ENCODE peak calls at places on chromosomes 12 and 14, in seven cellular contexts. One of them, this sample, is unnamed.
A peak's percentile ranks its signal among the peaks of the same experiment; 100 is the strongest.

GRCh38 chr12:53180931-53181645 is 363 bp upstream of the CSAD start:
- DNase-seq in foreskin fibroblast: peak; percentile 91
- DNase-seq in head of caudate nucleus: peak; percentile 84
- DNase-seq in adipocyte: peak; percentile 87
- DNase-seq in GM23248: peak; percentile 85
- DNase-seq in T-helper 17 cell: peak; percentile 59
- DNase-seq in GM04503: no peak
- DNase-seq in this sample: peak; percentile 32

GRCh38 chr12:54413284-54414190 is 5.5 kb downstream of the ITGA5 start:
- DNase-seq in foreskin fibroblast: no peak
- DNase-seq in head of caudate nucleus: no peak
- DNase-seq in adipocyte: no peak
- DNase-seq in GM23248: peak; percentile 69
- DNase-seq in T-helper 17 cell: peak; percentile 65
- DNase-seq in GM04503: peak; percentile 46
- DNase-seq in this sample: no peak

GRCh38 chr12:55743131-55743921 is 404 bp downstream of the GDF11 start:
- DNase-seq in foreskin fibroblast: peak; percentile 86
- DNase-seq in head of caudate nucleus: peak; percentile 37
- DNase-seq in adipocyte: peak; percentile 82
- DNase-seq in GM23248: peak; percentile 87
- DNase-seq in T-helper 17 cell: peak; percentile 34
- DNase-seq in GM04503: no peak
- DNase-seq in this sample: no peak

GRCh38 chr14:91249841-91250616 is 5.5 kb upstream of the GPR68 start:
- DNase-seq in foreskin fibroblast: no peak
- DNase-seq in head of caudate nucleus: no peak
- DNase-seq in adipocyte: no peak
- DNase-seq in GM23248: peak; percentile 38
- DNase-seq in T-helper 17 cell: no peak
- DNase-seq in GM04503: no peak
- DNase-seq in this sample: no peak

GRCh38 chr14:77219591-77219990 is 38.0 kb downstream of the TMEM63C start:
- DNase-seq in foreskin fibroblast: no peak
- DNase-seq in head of caudate nucleus: no peak
- DNase-seq in adipocyte: no peak
- DNase-seq in GM23248: no peak
- DNase-seq in T-helper 17 cell: no peak
- DNase-seq in GM04503: no peak
- DNase-seq in this sample: no peak

GRCh38 chr12:63822352-63822751 is 22.1 kb upstream of the SRGAP1 start:
- DNase-seq in foreskin fibroblast: no peak
- DNase-seq in head of caudate nucleus: no peak
- DNase-seq in adipocyte: no peak
- DNase-seq in GM23248: peak; percentile 36
- DNase-seq in T-helper 17 cell: no peak
- DNase-seq in GM04503: no peak
- DNase-seq in this sample: no peak

GRCh38 chr12:60393093-60393492 is 797.3 kb downstream of the SLC16A7 start:
- DNase-seq in foreskin fibroblast: no peak
- DNase-seq in head of caudate nucleus: no peak
- DNase-seq in adipocyte: no peak
- DNase-seq in GM23248: no peak
- DNase-seq in T-helper 17 cell: no peak
- DNase-seq in GM04503: no peak
- DNase-seq in this sample: no peak

GRCh38 chr14:105187935-105188524 is 6.9 kb upstream of the NUDT14 start:
- DNase-seq in foreskin fibroblast: no peak
- DNase-seq in head of caudate nucleus: no peak
- DNase-seq in adipocyte: no peak
- DNase-seq in GM23248: no peak
- DNase-seq in T-helper 17 cell: no peak
- DNase-seq in GM04503: no peak
- DNase-seq in this sample: no peak

GRCh38 chr14:105165134-105165704 is 3.4 kb downstream of the JAG2 start:
- DNase-seq in foreskin fibroblast: no peak
- DNase-seq in head of caudate nucleus: no peak
- DNase-seq in adipocyte: no peak
- DNase-seq in GM23248: no peak
- DNase-seq in T-helper 17 cell: no peak
- DNase-seq in GM04503: no peak
- DNase-seq in this sample: no peak

GRCh38 chr12:24153041-24153440 is 203.6 kb upstream of the SOX5 start:
- DNase-seq in foreskin fibroblast: no peak
- DNase-seq in head of caudate nucleus: no peak
- DNase-seq in adipocyte: no peak
- DNase-seq in GM23248: no peak
- DNase-seq in T-helper 17 cell: no peak
- DNase-seq in GM04503: no peak
- DNase-seq in this sample: no peak

GRCh38 chr12:15996254-15996653 is 85.1 kb downstream of the DERA start:
- DNase-seq in foreskin fibroblast: peak; percentile 64
- DNase-seq in head of caudate nucleus: peak; percentile 24
- DNase-seq in adipocyte: peak; percentile 57
- DNase-seq in GM23248: peak; percentile 61
- DNase-seq in T-helper 17 cell: no peak
- DNase-seq in GM04503: no peak
- DNase-seq in this sample: no peak

GRCh38 chr12:45669093-45669492 is 60.4 kb upstream of the ARID2 start:
- DNase-seq in foreskin fibroblast: no peak
- DNase-seq in head of caudate nucleus: no peak
- DNase-seq in adipocyte: peak; percentile 16
- DNase-seq in GM23248: no peak
- DNase-seq in T-helper 17 cell: no peak
- DNase-seq in GM04503: no peak
- DNase-seq in this sample: no peak

GRCh38 chr12:15601210-15601800 is 187.9 kb downstream of the EPS8 start:
- DNase-seq in foreskin fibroblast: peak; percentile 93
- DNase-seq in head of caudate nucleus: no peak
- DNase-seq in adipocyte: peak; percentile 35
- DNase-seq in GM23248: peak; percentile 92
- DNase-seq in T-helper 17 cell: no peak
- DNase-seq in GM04503: peak; percentile 29
- DNase-seq in this sample: peak; percentile 31

GRCh38 chr12:34402228-34402898 is 380.1 kb downstream of the ALG10 start:
- DNase-seq in foreskin fibroblast: no peak
- DNase-seq in head of caudate nucleus: peak; percentile 3
- DNase-seq in adipocyte: no peak
- DNase-seq in GM23248: no peak
- DNase-seq in T-helper 17 cell: no peak
- DNase-seq in GM04503: no peak
- DNase-seq in this sample: no peak

GRCh38 chr12:7512528-7512927 is 9.0 kb upstream of the CD163 start:
- DNase-seq in foreskin fibroblast: peak; percentile 98
- DNase-seq in head of caudate nucleus: no peak
- DNase-seq in adipocyte: peak; percentile 94
- DNase-seq in GM23248: peak; percentile 99
- DNase-seq in T-helper 17 cell: no peak
- DNase-seq in GM04503: peak; percentile 93
- DNase-seq in this sample: peak; percentile 95

GRCh38 chr12:22321620-22322019 is 12.9 kb downstream of the ST8SIA1 start:
- DNase-seq in foreskin fibroblast: peak; percentile 14
- DNase-seq in head of caudate nucleus: peak; percentile 30
- DNase-seq in adipocyte: no peak
- DNase-seq in GM23248: peak; percentile 33
- DNase-seq in T-helper 17 cell: no peak
- DNase-seq in GM04503: no peak
- DNase-seq in this sample: no peak

GRCh38 chr14:63594455-63595372 is 47.0 kb downstream of the WDR89 start:
- DNase-seq in foreskin fibroblast: no peak
- DNase-seq in head of caudate nucleus: no peak
- DNase-seq in adipocyte: no peak
- DNase-seq in GM23248: no peak
- DNase-seq in T-helper 17 cell: no peak
- DNase-seq in GM04503: no peak
- DNase-seq in this sample: no peak

GRCh38 chr14:53570411-53571387 is 385.9 kb downstream of the BMP4 start:
- DNase-seq in foreskin fibroblast: no peak
- DNase-seq in head of caudate nucleus: no peak
- DNase-seq in adipocyte: no peak
- DNase-seq in GM23248: no peak
- DNase-seq in T-helper 17 cell: no peak
- DNase-seq in GM04503: no peak
- DNase-seq in this sample: no peak

GRCh38 chr14:33556382-33557121 is 394.3 kb downstream of the EGLN3 start:
- DNase-seq in foreskin fibroblast: peak; percentile 30
- DNase-seq in head of caudate nucleus: no peak
- DNase-seq in adipocyte: peak; percentile 51
- DNase-seq in GM23248: peak; percentile 63
- DNase-seq in T-helper 17 cell: no peak
- DNase-seq in GM04503: peak; percentile 35
- DNase-seq in this sample: no peak

GRCh38 chr12:51873251-51873994 is 14.5 kb upstream of the ANKRD33 start:
- DNase-seq in foreskin fibroblast: no peak
- DNase-seq in head of caudate nucleus: no peak
- DNase-seq in adipocyte: no peak
- DNase-seq in GM23248: no peak
- DNase-seq in T-helper 17 cell: no peak
- DNase-seq in GM04503: no peak
- DNase-seq in this sample: no peak

GRCh38 chr12:92055877-92056276 is 89.8 kb downstream of the BTG1 start:
- DNase-seq in foreskin fibroblast: no peak
- DNase-seq in head of caudate nucleus: no peak
- DNase-seq in adipocyte: no peak
- DNase-seq in GM23248: no peak
- DNase-seq in T-helper 17 cell: no peak
- DNase-seq in GM04503: no peak
- DNase-seq in this sample: no peak

This sample was measured in GM04504.